ENCODE peak calls at places on chromosomes 13 and 19, in six cellular contexts. C, U, J, A, T and G are unnamed samples.

GRCh38 chr19:41876847-41877489 is at the start of gene CD79A:
- DNase-seq in C (no peak), U (no peak), J (peak; percentile 98), A (peak; percentile 82), T (peak; percentile 94), G (no peak)

GRCh38 chr13:81017525-81018152 is 676.7 kb upstream of the SPRY2 start:
- DNase-seq in C (peak; percentile 45), U (no peak), J (peak; percentile 66), A (peak; percentile 28), T (no peak), G (no peak)

GRCh38 chr19:48959341-48960239 is 4.9 kb downstream of the BAX start:
- DNase-seq in C (no peak), U (no peak), J (no peak), A (no peak), T (no peak), G (no peak)

GRCh38 chr19:8526345-8527062 is 12.5 kb upstream of the ZNF414 start:
- DNase-seq in C (peak; percentile 84), U (peak; percentile 94), J (no peak), A (no peak), T (peak; percentile 52), G (peak; percentile 91)

GRCh38 chr19:29001006-29001921 is 211.7 kb downstream of the UQCRFS1 start:
- DNase-seq in C (no peak), U (no peak), J (no peak), A (no peak), T (no peak), G (no peak)

GRCh38 chr13:111184685-111185401 is 69.7 kb downstream of the ARHGEF7 start:
- DNase-seq in C (no peak), U (no peak), J (peak; percentile 99), A (peak; percentile 79), T (peak; percentile 88), G (no peak)

GRCh38 chr13:40064723-40065122 is 409.3 kb downstream of the COG6 start:
- DNase-seq in C (no peak), U (no peak), J (no peak), A (no peak), T (no peak), G (no peak)

GRCh38 chr19:10388957-10389356 is 8.6 kb upstream of the TYK2 start:
- DNase-seq in C (peak; percentile 78), U (peak; percentile 87), J (peak; percentile 80), A (peak; percentile 74), T (peak; percentile 90), G (peak; percentile 81)